ENCODE peak calls at places on chromosomes 16 and 17, in six cellular contexts. R, Z, J, E, O and V are unnamed samples. For H3K4me1, the result is how much of the 10 kb centered on the place peaks cover.

GRCh38 chr17:30957741-30958140 is 13.1 kb upstream of the RNF135 start:
- DNase-seq in R (no peak), Z (no peak), J (no peak), E (no peak), O (no peak), V (no peak)

GRCh38 chr16:72924487-72924886 is 123.4 kb downstream of the ZFHX3 start:
- DNase-seq in R (no peak), Z (no peak), J (no peak), E (no peak), O (no peak), V (no peak)

GRCh38 chr17:82212331-82213250 is at the start of gene CCDC57:
- DNase-seq in R (peak), Z (peak), J (no peak), E (no peak), O (peak), V (peak)

GRCh38 chr17:74305865-74306654 is 20.0 kb upstream of the KIF19 start:
- DNase-seq in R (no peak), Z (no peak), J (no peak), E (no peak), O (no peak), V (no peak)

GRCh38 chr16:28845173-28846079 is 722 bp downstream of the TUFM start:
- DNase-seq in R (peak), Z (peak), J (no peak), E (peak), O (no peak), V (no peak)

GRCh38 chr16:79278506-79278905 is 322.0 kb downstream of the MAF start:
- DNase-seq in R (no peak), Z (no peak), J (no peak), E (no peak), O (no peak), V (peak)

GRCh38 chr17:74361613-74362391 is at the start of gene BTBD17:
- DNase-seq in R (peak), Z (peak), J (no peak), E (no peak), O (peak), V (no peak)

GRCh38 chr16:30076276-30076791 is 540 bp downstream of the PPP4C start:
- DNase-seq in R (no peak), Z (no peak), J (no peak), E (no peak), O (no peak), V (no peak)

GRCh38 chr17:77649717-77650211 is 308.7 kb upstream of the TNRC6C start:
- DNase-seq in R (peak), Z (no peak), J (no peak), E (peak), O (no peak), V (no peak)

GRCh38 chr17:76236603-76237002 is 3.7 kb downstream of the RNF157 start:
- DNase-seq in R (no peak), Z (no peak), J (no peak), E (no peak), O (no peak), V (no peak)

GRCh38 chr16:84513111-84514065 is 8.9 kb upstream of the MEAK7 start:
- DNase-seq in R (no peak), Z (no peak), J (no peak), E (no peak), O (no peak), V (no peak)

GRCh38 chr16:71412270-71413160 is 29.3 kb downstream of the TLE7 start:
- DNase-seq in R (peak), Z (peak), J (peak), E (peak), O (peak), V (peak)

GRCh38 chr16:11087691-11088431 is 143.5 kb downstream of the CLEC16A start:
- DNase-seq in R (no peak), Z (no peak), J (no peak), E (no peak), O (no peak), V (no peak)

GRCh38 chr16:22787456-22788189 is 26.3 kb upstream of the HS3ST2 start:
- DNase-seq in R (no peak), Z (no peak), J (no peak), E (no peak), O (no peak), V (no peak)

GRCh38 chr16:85625053-85625452 is 11.9 kb downstream of the GSE1 start:
- DNase-seq in R (no peak), Z (no peak), J (no peak), E (no peak), O (no peak), V (no peak)
- H3K4me1 ChIP-seq in R (half or more), Z (under half), J (under half), E (under half), O (under half), V (under half)

DNA sequence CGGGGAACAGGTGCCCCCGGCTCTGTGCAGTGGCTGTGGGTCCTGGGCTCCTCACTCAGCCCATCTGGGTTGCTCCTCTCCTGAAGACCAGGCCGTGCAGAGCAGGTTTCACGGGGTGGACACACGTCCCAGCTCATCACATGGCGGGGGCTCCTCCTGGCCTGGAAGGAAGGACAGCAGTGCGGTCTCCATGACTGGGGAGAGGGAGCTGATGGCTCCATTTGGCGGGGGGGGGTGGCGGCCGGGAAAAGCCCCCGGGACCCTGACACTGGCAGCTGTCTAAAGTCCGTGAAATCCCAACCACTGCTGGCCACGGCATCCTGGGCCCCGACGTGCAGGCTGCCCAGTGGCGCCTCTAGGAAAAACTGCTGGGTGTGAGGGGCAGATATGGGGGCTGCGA is 19.0 kb downstream of the SOX8 start:
- DNase-seq in R (no peak), Z (no peak), J (no peak), E (no peak), O (no peak), V (no peak)
- H3K4me1 ChIP-seq in R (under half), Z (under half), J (under half), E (under half), O (under half), V (half or more)

GRCh38 chr17:49018673-49019215 is 21.6 kb downstream of the IGF2BP1 start:
- DNase-seq in R (no peak), Z (no peak), J (no peak), E (no peak), O (no peak), V (no peak)

GRCh38 chr17:49016775-49017463 is 19.7 kb downstream of the IGF2BP1 start:
- DNase-seq in R (no peak), Z (peak), J (no peak), E (peak), O (no peak), V (no peak)

GRCh38 chr17:49015924-49016774 is 19.0 kb downstream of the IGF2BP1 start:
- DNase-seq in R (no peak), Z (no peak), J (no peak), E (no peak), O (no peak), V (no peak)

GRCh38 chr17:49020609-49021008 is 23.4 kb downstream of the IGF2BP1 start:
- DNase-seq in R (no peak), Z (no peak), J (no peak), E (no peak), O (no peak), V (no peak)

GRCh38 chr17:49018116-49018612 is 21.0 kb downstream of the IGF2BP1 start:
- DNase-seq in R (no peak), Z (no peak), J (no peak), E (no peak), O (no peak), V (no peak)
- H3K4me1 ChIP-seq in R (under half), Z (under half), J (under half), E (under half), O (under half), V (under half)

DNA sequence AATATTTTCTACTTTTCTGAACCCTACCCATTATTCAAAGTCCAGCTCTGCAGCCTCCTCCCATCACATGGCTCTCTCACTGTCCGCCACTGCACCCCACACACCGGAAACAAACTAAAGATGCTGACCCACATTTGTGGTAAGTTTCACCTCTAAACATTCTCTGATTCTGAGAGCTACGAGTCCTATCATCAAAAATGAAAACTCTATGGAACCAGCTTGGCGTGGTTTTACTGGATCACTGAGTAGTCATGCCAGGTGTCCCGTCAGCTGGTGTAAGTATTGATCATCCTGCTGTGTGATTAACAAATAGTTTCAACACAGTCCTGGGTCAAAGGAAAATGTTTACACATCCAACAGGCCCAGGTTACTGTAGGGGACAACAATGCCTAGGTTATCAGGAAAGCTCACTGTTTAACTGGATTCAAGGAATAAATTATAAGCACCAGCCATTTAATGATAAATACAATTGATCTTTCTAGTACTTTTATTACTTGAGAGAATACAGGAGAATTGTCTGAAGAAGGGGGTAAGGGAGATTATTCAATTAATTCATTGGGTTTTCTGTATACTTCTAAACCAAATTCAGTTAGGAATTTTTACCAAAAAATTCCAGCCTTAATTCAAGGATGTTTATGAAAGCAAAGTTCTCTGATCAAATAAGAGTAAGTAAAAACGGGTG is 33.9 kb downstream of the CYTH1 start:
- DNase-seq in R (peak), Z (no peak), J (no peak), E (no peak), O (no peak), V (peak)
- H3K4me1 ChIP-seq in R (under half), Z (under half), J (under half), E (under half), O (under half), V (half or more)

GRCh38 chr17:64658931-64659330 is 3.2 kb downstream of the SMURF2 start:
- DNase-seq in R (no peak), Z (no peak), J (no peak), E (no peak), O (no peak), V (no peak)

GRCh38 chr17:64657610-64658125 is 4.4 kb downstream of the SMURF2 start:
- DNase-seq in R (no peak), Z (no peak), J (no peak), E (no peak), O (no peak), V (no peak)

GRCh38 chr17:64653325-64653984 is 8.7 kb downstream of the SMURF2 start:
- DNase-seq in R (no peak), Z (no peak), J (no peak), E (no peak), O (no peak), V (no peak)

GRCh38 chr17:64653985-64654355 is 8.1 kb downstream of the SMURF2 start:
- DNase-seq in R (no peak), Z (no peak), J (no peak), E (no peak), O (no peak), V (no peak)

DNA sequence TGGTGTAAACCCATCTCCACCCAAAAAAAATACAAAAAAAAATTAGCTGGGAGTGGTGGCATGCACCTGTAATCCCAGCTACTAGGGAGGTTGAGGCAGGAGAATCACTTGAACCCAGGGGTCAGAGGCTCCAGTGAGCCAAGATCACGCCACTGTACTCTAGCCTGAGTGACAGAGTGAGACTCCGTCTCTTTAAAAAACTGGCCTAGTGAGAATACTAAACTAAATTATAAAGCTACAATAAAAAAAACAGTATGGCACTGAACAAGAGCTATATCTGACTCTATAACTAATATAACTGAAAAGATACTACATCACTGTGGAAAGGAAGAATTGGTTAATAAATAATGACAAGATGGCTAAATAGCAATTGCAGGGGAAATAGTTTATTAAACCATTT is 6.4 kb downstream of the SMURF2 start:
- DNase-seq in R (no peak), Z (no peak), J (no peak), E (no peak), O (no peak), V (no peak)
- H3K4me1 ChIP-seq in R (half or more), Z (under half), J (under half), E (half or more), O (under half), V (under half)

GRCh38 chr16:21610766-21611165 is 11.4 kb downstream of the METTL9 start:
- DNase-seq in R (no peak), Z (no peak), J (no peak), E (no peak), O (no peak), V (no peak)
- H3K4me1 ChIP-seq in R (under half), Z (under half), J (under half), E (under half), O (under half), V (half or more)

GRCh38 chr16:3580271-3580670 is 3.1 kb upstream of the NLRC3 start:
- DNase-seq in R (no peak), Z (no peak), J (no peak), E (no peak), O (no peak), V (no peak)

GRCh38 chr16:3578610-3579551 is 1.7 kb upstream of the NLRC3 start:
- DNase-seq in R (no peak), Z (no peak), J (no peak), E (no peak), O (no peak), V (peak)

GRCh38 chr16:3580686-3581085 is 3.5 kb upstream of the NLRC3 start:
- DNase-seq in R (no peak), Z (no peak), J (no peak), E (no peak), O (no peak), V (no peak)

GRCh38 chr16:3581392-3581791 is 4.2 kb upstream of the NLRC3 start:
- DNase-seq in R (no peak), Z (no peak), J (no peak), E (no peak), O (no peak), V (no peak)

GRCh38 chr16:3579776-3580175 is 2.6 kb upstream of the NLRC3 start:
- DNase-seq in R (no peak), Z (no peak), J (no peak), E (no peak), O (no peak), V (no peak)
- H3K4me1 ChIP-seq in R (under half), Z (under half), J (under half), E (under half), O (under half), V (under half)

GRCh38 chr17:56781944-56782737 is 51.6 kb downstream of the C17orf67 start:
- DNase-seq in R (no peak), Z (no peak), J (no peak), E (no peak), O (no peak), V (no peak)

GRCh38 chr17:56779306-56779705 is 54.4 kb downstream of the C17orf67 start:
- DNase-seq in R (no peak), Z (no peak), J (no peak), E (no peak), O (no peak), V (no peak)

GRCh38 chr17:56777859-56778258 is 55.9 kb downstream of the C17orf67 start:
- DNase-seq in R (no peak), Z (no peak), J (no peak), E (no peak), O (no peak), V (no peak)

GRCh38 chr17:56778898-56779297 is 54.8 kb downstream of the C17orf67 start:
- DNase-seq in R (no peak), Z (no peak), J (no peak), E (no peak), O (no peak), V (no peak)

DNA sequence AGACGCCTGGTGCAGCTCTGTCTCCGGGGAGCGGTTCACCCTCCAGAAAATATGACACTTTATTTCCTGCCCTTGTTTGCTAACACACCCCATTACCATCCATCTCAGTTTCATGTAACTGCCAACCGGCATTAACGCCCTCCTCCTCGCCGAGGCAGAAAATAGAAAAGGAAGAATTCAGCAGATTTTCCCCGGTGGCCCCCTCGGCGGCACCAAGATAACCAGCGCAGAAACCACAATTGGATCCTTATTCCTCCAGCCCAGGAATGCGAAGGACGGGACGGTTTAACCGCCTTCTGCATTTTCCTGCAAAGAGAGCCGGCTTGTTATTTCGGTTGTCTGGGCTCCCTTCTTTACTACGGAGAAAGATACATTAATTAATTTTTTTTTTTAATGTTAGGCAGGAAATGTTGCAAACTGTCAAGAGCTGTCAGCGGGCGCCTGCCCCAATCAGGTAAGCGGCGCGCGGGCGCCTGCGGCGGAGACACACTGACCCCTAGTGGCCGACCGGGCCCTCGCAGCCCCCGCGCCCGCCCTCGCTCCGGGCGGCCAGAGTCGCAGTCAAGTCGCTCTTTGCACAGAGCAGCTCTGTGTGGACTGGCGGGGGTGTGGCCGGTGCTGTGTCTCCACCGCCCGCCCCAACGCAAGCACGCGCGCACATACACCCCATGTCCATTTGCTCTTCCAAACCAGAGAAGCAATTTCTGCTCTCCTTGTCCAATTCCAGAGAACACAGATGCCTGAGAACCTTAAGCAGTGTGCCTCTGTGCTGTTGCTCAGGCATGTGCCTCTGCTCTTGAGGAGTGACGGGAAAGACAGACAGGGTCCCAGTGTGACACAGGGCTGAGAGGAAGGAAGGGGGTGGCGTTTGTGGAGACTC is 53.6 kb downstream of the C17orf67 start:
- DNase-seq in R (peak), Z (peak), J (no peak), E (peak), O (peak), V (peak)
- H3K4me1 ChIP-seq in R (under half), Z (under half), J (under half), E (under half), O (under half), V (under half)

DNA sequence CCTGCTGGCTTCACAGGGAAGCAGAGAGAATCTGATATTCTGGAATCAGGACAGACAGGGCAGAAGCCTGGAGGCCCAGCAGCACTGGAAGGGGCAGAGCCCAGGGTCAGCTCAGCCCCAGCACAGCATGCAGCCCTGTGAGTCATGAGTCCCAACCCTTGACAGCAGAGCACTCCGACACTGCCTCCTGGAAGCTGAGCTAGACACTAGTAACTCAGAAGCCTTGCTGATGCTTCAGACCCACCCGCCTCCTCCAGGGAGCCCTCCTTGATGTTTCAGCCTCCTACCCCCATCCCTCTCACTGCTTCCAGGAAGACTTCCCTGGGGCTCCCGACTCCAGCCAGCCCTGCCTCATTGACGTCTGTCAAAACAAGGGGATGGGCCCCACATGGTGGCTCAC is 6.9 kb downstream of the CAMKK1 start:
- DNase-seq in R (no peak), Z (no peak), J (no peak), E (no peak), O (no peak), V (no peak)
- H3K4me1 ChIP-seq in R (under half), Z (under half), J (under half), E (half or more), O (under half), V (under half)

GRCh38 chr17:40071720-40072480 is 9.1 kb downstream of the THRA start:
- DNase-seq in R (peak), Z (peak), J (no peak), E (no peak), O (peak), V (no peak)
- H3K4me1 ChIP-seq in R (half or more), Z (half or more), J (half or more), E (half or more), O (half or more), V (half or more)